ENCODE peak calls at places on chromosome 17, in eight cellular contexts. N is heart right ventricle, T is thoracic aorta, Y is mesenchymal stem cell, V is lung, F is iPS DF 6.9, J is brain microvascular endothelial cell, I is astrocyte. O is an unnamed sample.
A peak's percentile ranks its signal among the peaks of the same experiment; 100 is the strongest.

GRCh38 chr17:12664894-12665262 is 812 bp upstream of the MYOCD start:
- DNase-seq in Y (no peak), F (no peak), J (no peak), T (no peak), N (no peak), V (no peak), I (no peak), O (no peak)

GRCh38 chr17:51434434-51435170 is 174.3 kb downstream of the UTP18 start:
- DNase-seq in J (no peak), N (no peak), F (no peak), I (no peak), Y (no peak), V (no peak), T (no peak), O (no peak)

GRCh38 chr17:38926290-38927070 is 1.1 kb downstream of the LASP1NB start:
- DNase-seq in N (no peak), V (no peak), J (no peak), Y (peak; percentile 68), F (no peak), T (no peak), I (peak; percentile 57), O (no peak)

GRCh38 chr17:49612721-49613120 is 37.0 kb downstream of the NXPH3 start:
- DNase-seq in T (no peak), J (no peak), V (no peak), I (no peak), F (no peak), Y (no peak), N (no peak), O (no peak)

GRCh38 chr17:74807925-74808324 is 31.8 kb upstream of the NAT9 start:
- DNase-seq in I (no peak), F (no peak), T (no peak), N (no peak), V (no peak), J (no peak), Y (no peak), O (no peak)

GRCh38 chr17:39763046-39763800 is 25.5 kb downstream of the GRB7 start:
- DNase-seq in Y (no peak), F (no peak), J (no peak), N (no peak), I (peak; percentile 64), V (no peak), T (no peak), O (no peak)

GRCh38 chr17:9484789-9485188 is 90.8 kb downstream of the STX8 start:
- DNase-seq in J (no peak), Y (peak; percentile 23), N (no peak), V (no peak), F (no peak), T (no peak), I (peak; percentile 83), O (no peak)

GRCh38 chr17:37818689-37819088 is 73.8 kb upstream of the HNF1B start:
- DNase-seq in T (no peak), N (no peak), F (no peak), J (no peak), I (peak; percentile 83), Y (no peak), V (peak; percentile 78), O (no peak)

GRCh38 chr17:33509331-33509730 is 216.2 kb upstream of the ASIC2 start:
- DNase-seq in N (no peak), Y (no peak), T (no peak), F (no peak), J (no peak), I (no peak), V (no peak), O (no peak)

GRCh38 chr17:50130778-50131317 is 888 bp upstream of the SAMD14 start:
- DNase-seq in I (no peak), J (no peak), V (no peak), N (no peak), Y (no peak), T (no peak), F (no peak), O (no peak)

GRCh38 chr17:77810536-77810935 is 148.0 kb upstream of the TNRC6C start:
- DNase-seq in T (no peak), Y (peak; percentile 39), I (peak; percentile 83), N (peak; percentile 53), F (no peak), V (no peak), J (peak; percentile 35), O (peak; percentile 35)

GRCh38 chr17:18314059-18314730 is 599 bp downstream of the TOP3A start:
- DNase-seq in I (peak; percentile 16), J (no peak), F (no peak), N (no peak), Y (peak; percentile 46), V (no peak), T (no peak), O (peak; percentile 17)

GRCh38 chr17:57838857-57839570 is 10.8 kb downstream of the MRPS23 start:
- DNase-seq in V (no peak), I (no peak), T (no peak), Y (no peak), N (no peak), J (no peak), F (no peak), O (no peak)

GRCh38 chr17:57838453-57838852 is 11.4 kb downstream of the MRPS23 start:
- DNase-seq in N (no peak), T (no peak), F (no peak), Y (no peak), I (no peak), J (no peak), V (no peak), O (no peak)

GRCh38 chr17:57835333-57835900 is 14.4 kb downstream of the MRPS23 start:
- DNase-seq in Y (no peak), F (no peak), J (no peak), I (no peak), N (no peak), V (no peak), T (no peak), O (no peak)

GRCh38 chr17:57842280-57842679 is 7.6 kb downstream of the MRPS23 start:
- DNase-seq in J (no peak), Y (no peak), F (no peak), V (no peak), I (no peak), T (no peak), N (no peak), O (no peak)

DNA sequence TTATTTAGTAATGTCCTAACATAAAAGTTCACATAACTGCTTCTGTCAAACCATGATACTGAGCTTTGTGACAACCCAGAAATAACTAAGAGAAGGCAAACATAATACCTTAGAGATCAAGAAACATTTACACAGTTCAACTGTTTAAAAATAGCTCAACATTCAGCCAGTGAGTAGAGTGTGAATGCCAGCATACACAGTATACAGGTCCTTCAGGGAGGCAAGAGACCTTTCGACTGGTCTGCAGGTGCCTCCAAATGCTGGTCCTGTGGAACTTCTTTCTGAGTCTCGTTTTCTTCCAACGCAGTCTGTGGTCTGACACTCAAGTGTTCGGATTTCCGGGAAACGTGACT is 10.3 kb downstream of the MRPS23 start:
- DNase-seq in T (no peak), F (no peak), I (no peak), V (no peak), J (no peak), N (no peak), Y (no peak), O (no peak)
- H3K36me3 ChIP-seq in T (peaks cover 17% of the 10 kb centered on the region), F (peaks cover 13% of the 10 kb centered on the region), I (peaks cover 35% of the 10 kb centered on the region), V (peaks cover 21% of the 10 kb centered on the region), J (peaks cover 17% of the 10 kb centered on the region), N (peaks cover 50% of the 10 kb centered on the region), Y (peaks cover 17% of the 10 kb centered on the region), O (peaks cover 34% of the 10 kb centered on the region)

GRCh38 chr17:82230627-82231311 is 1.9 kb downstream of the SLC16A3 start:
- DNase-seq in F (no peak), N (peak; percentile 88), Y (peak; percentile 85), T (no peak), V (peak; percentile 83), J (peak; percentile 64), I (peak; percentile 60), O (no peak)
- H3K4me3 ChIP-seq in F (peak overlapping the region; percentile 30), N (peak overlapping the region; percentile 81), Y (peak overlapping the region; percentile 84), T (peak overlapping the region; percentile 91), V (peak overlapping the region; percentile 47), J (peak overlapping the region; percentile 74), I (peak overlapping the region; percentile 68), O (peak overlapping the region; percentile 31)

GRCh38 chr17:79995691-79996090 is 40.0 kb downstream of the TBC1D16 start:
- DNase-seq in Y (no peak), T (no peak), I (no peak), J (no peak), V (no peak), N (no peak), F (no peak), O (no peak)

GRCh38 chr17:80000136-80000535 is 35.5 kb downstream of the TBC1D16 start:
- DNase-seq in F (no peak), I (no peak), J (no peak), Y (no peak), V (no peak), T (no peak), N (no peak), O (no peak)

GRCh38 chr17:79994602-79995001 is 41.1 kb downstream of the TBC1D16 start:
- DNase-seq in F (no peak), Y (no peak), N (no peak), V (no peak), T (no peak), I (no peak), J (no peak), O (no peak)

GRCh38 chr17:79996291-79996690 is 39.4 kb downstream of the TBC1D16 start:
- DNase-seq in I (no peak), T (no peak), F (no peak), V (no peak), N (no peak), J (no peak), Y (no peak), O (no peak)

DNA sequence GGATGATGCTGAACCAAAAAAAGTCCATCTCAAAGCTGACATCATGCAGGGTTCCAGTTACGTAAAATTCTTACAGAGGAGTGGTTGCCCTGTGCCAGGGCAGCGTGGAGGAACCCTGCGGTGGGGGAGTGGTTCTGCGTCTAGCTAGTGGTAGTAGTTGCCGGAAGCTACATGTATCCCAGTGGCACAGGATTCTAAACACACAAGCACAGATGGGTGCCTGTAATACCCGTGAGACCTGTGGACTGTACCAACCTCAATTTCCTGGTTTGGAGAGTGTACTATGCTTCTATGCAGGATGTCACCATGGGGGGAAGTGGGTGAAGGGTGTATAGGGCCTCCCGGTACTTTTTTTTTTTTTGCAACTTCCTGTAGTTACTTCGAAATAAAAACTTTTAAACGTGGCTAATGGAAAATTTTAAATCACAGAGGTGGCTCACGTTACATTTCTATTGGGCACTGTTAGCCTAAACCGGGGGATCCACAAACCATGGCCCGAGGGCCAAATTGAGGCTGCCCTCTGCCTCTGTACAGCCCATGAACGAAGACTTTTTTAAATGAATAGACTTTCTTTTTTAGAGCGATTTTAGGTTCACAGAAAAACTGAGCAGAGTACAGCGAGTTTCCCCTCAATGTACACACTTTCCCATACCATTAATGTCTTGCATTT is 38.5 kb downstream of the TBC1D16 start:
- DNase-seq in F (no peak), Y (peak; percentile 26), T (no peak), I (no peak), V (peak; percentile 48), N (no peak), J (no peak), O (peak; percentile 88)
- H3K27ac ChIP-seq in F (no peak overlapping the region), Y (no peak overlapping the region), T (no peak overlapping the region), I (no peak overlapping the region), V (no peak overlapping the region), N (no peak overlapping the region), J (no peak overlapping the region), O (peak overlapping the region; percentile 80)

DNA sequence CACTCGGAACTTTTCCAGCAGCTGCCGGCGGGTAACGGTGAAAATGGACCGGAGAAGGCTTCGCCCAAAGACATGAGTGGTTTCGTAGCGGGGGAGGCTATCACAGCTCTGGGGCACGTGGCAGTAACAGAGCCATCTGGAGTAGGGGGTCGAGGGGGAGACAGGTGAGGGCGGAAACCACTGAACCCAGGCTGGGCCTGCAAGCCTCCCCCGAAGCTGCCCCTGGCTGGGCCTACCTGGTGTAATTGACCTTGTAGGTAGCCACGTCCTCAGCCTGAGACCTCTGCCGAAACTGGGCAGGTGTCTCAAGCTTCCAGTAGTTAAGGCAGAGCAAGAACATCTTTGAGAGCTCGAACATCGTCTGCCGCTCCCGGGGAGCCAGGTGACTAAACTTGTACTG is 1.9 kb downstream of the KAT2A start:
- DNase-seq in F (no peak), V (no peak), N (no peak), T (no peak), I (no peak), J (no peak), Y (no peak), O (no peak)
- H3K36me3 ChIP-seq in F (peaks cover 7% of the 10 kb centered on the region), V (no peaks in the 10 kb centered on the region), N (peaks cover 35% of the 10 kb centered on the region), T (no peaks in the 10 kb centered on the region), I (no peaks in the 10 kb centered on the region), J (peaks cover 9% of the 10 kb centered on the region), Y (peaks cover 66% of the 10 kb centered on the region), O (peaks cover 12% of the 10 kb centered on the region)